ENCODE peak calls at places on chromosomes 4 and X, in four cellular contexts. One of them, this sample, is unnamed.

GRCh38 chr4:16289872-16290554 is 63.7 kb upstream of the TAPT1 start:
- DNase-seq in hypothalamus: no peak
- DNase-seq in NCI-H1092: no peak
- DNase-seq in COR-L47: peak
- DNase-seq in this sample: no peak

GRCh38 chr4:10101559-10102192 is 14.9 kb downstream of the WDR1 start:
- DNase-seq in hypothalamus: no peak
- DNase-seq in NCI-H1092: no peak
- DNase-seq in COR-L47: no peak
- DNase-seq in this sample: no peak

GRCh38 chrX:75278991-75279390 is 5.1 kb downstream of the UPRT start:
- DNase-seq in hypothalamus: no peak
- DNase-seq in NCI-H1092: no peak
- DNase-seq in COR-L47: no peak
- DNase-seq in this sample: no peak

GRCh38 chrX:107449490-107450175 is at the start of gene FRMPD3:
- DNase-seq in hypothalamus: no peak
- DNase-seq in NCI-H1092: no peak
- DNase-seq in COR-L47: no peak
- DNase-seq in this sample: no peak

GRCh38 chrX:10450229-10450958 is 170.0 kb downstream of the MID1 start:
- DNase-seq in hypothalamus: no peak
- DNase-seq in NCI-H1092: no peak
- DNase-seq in COR-L47: no peak
- DNase-seq in this sample: no peak

GRCh38 chr4:17884063-17884462 is 73.3 kb downstream of the NCAPG start:
- DNase-seq in hypothalamus: no peak
- DNase-seq in NCI-H1092: no peak
- DNase-seq in COR-L47: no peak
- DNase-seq in this sample: no peak

GRCh38 chr4:186808635-186809018 is 85.0 kb upstream of the FAT1 start:
- DNase-seq in hypothalamus: no peak
- DNase-seq in NCI-H1092: no peak
- DNase-seq in COR-L47: no peak
- DNase-seq in this sample: no peak

GRCh38 chr4:76690091-76690905 is 207.6 kb downstream of the SOWAHB start:
- DNase-seq in hypothalamus: no peak
- DNase-seq in NCI-H1092: peak
- DNase-seq in COR-L47: peak
- DNase-seq in this sample: no peak

GRCh38 chr4:181952478-181952877 is 290.7 kb upstream of the TENM3 start:
- DNase-seq in hypothalamus: no peak
- DNase-seq in NCI-H1092: no peak
- DNase-seq in COR-L47: no peak
- DNase-seq in this sample: no peak

GRCh38 chr4:2850966-2851782 is 7.5 kb downstream of the ADD1 start:
- DNase-seq in hypothalamus: no peak
- DNase-seq in NCI-H1092: no peak
- DNase-seq in COR-L47: no peak
- DNase-seq in this sample: no peak